ENCODE peak calls at places on chromosomes 6 and 20, in six cellular contexts. I, E, Y, P, U and K are unnamed samples.

GRCh38 chr20:46010491-46011405 is 2.0 kb downstream of the MMP9 start:
- DNase-seq in I (peak; percentile 7), E (no peak), Y (no peak), P (no peak), U (no peak), K (no peak)

GRCh38 chr6:139380611-139381010 is 6.2 kb upstream of the CITED2 start:
- DNase-seq in I (no peak), E (no peak), Y (no peak), P (no peak), U (no peak), K (no peak)

GRCh38 chr20:3720626-3721025 is 8.2 kb upstream of the SIGLEC1 start:
- DNase-seq in I (no peak), E (no peak), Y (no peak), P (no peak), U (no peak), K (no peak)

GRCh38 chr6:112307707-112308106 is 39.4 kb upstream of the RFPL4B start:
- DNase-seq in I (peak; percentile 53), E (no peak), Y (no peak), P (no peak), U (no peak), K (no peak)

GRCh38 chr6:135212935-135213334 is 31.8 kb downstream of the MYB start:
- DNase-seq in I (peak; percentile 75), E (no peak), Y (no peak), P (peak; percentile 57), U (no peak), K (no peak)

GRCh38 chr20:62216636-62217566 is 3.2 kb downstream of the HRH3 start:
- DNase-seq in I (no peak), E (no peak), Y (no peak), P (no peak), U (no peak), K (no peak)

GRCh38 chr6:39929039-39929732 is 5.1 kb downstream of the MOCS1 start:
- DNase-seq in I (no peak), E (no peak), Y (no peak), P (no peak), U (no peak), K (peak; percentile 15)

GRCh38 chr20:33791959-33792597 is 19.1 kb upstream of the CHMP4B start:
- DNase-seq in I (peak; percentile 37), E (peak; percentile 31), Y (no peak), P (peak; percentile 45), U (peak; percentile 64), K (peak; percentile 40)

GRCh38 chr20:24917797-24918578 is 31.1 kb upstream of the CST7 start:
- DNase-seq in I (peak; percentile 58), E (peak; percentile 67), Y (peak; percentile 80), P (peak; percentile 59), U (peak; percentile 85), K (peak; percentile 78)

GRCh38 chr20:17652411-17652810 is 29.6 kb downstream of the RRBP1 start:
- DNase-seq in I (no peak), E (no peak), Y (no peak), P (no peak), U (no peak), K (no peak)

GRCh38 chr6:45643136-45643535 is 265.4 kb upstream of the SUPT3H start:
- DNase-seq in I (no peak), E (no peak), Y (no peak), P (no peak), U (no peak), K (no peak)

GRCh38 chr6:10633216-10633615 is 61.2 kb downstream of the C6orf52 start:
- DNase-seq in I (peak; percentile 75), E (no peak), Y (no peak), P (peak; percentile 59), U (no peak), K (peak; percentile 63)

GRCh38 chr6:4164456-4164855 is 29.1 kb upstream of the ECI2 start:
- DNase-seq in I (no peak), E (no peak), Y (no peak), P (no peak), U (no peak), K (no peak)

GRCh38 chr20:62978559-62978938 is 26.0 kb downstream of the SLC17A9 start:
- DNase-seq in I (no peak), E (no peak), Y (no peak), P (no peak), U (no peak), K (no peak)

GRCh38 chr6:71402101-71402500 is 113.5 kb downstream of the OGFRL1 start:
- DNase-seq in I (no peak), E (no peak), Y (no peak), P (no peak), U (no peak), K (no peak)

GRCh38 chr6:129679758-129680157 is 30.2 kb downstream of the ARHGAP18 start:
- DNase-seq in I (no peak), E (no peak), Y (no peak), P (no peak), U (no peak), K (peak; percentile 27)
- H2BK5ac ChIP-seq in I (peak overlapping the region; percentile 72), E (no peak overlapping the region), Y (no peak overlapping the region), P (no peak overlapping the region), U (no peak overlapping the region), K (no peak overlapping the region)

GRCh38 chr20:1396702-1397101 is 3.8 kb upstream of the FKBP1A start:
- DNase-seq in I (no peak), E (no peak), Y (no peak), P (no peak), U (no peak), K (no peak)

GRCh38 chr20:1396264-1396663 is 3.4 kb upstream of the FKBP1A start:
- DNase-seq in I (no peak), E (no peak), Y (no peak), P (no peak), U (no peak), K (no peak)

GRCh38 chr20:1393507-1393882 is 641 bp upstream of the FKBP1A start:
- DNase-seq in I (no peak), E (no peak), Y (no peak), P (no peak), U (no peak), K (no peak)

GRCh38 chr20:1401431-1401907 is 8.6 kb upstream of the FKBP1A start:
- DNase-seq in I (no peak), E (no peak), Y (no peak), P (no peak), U (no peak), K (no peak)

DNA sequence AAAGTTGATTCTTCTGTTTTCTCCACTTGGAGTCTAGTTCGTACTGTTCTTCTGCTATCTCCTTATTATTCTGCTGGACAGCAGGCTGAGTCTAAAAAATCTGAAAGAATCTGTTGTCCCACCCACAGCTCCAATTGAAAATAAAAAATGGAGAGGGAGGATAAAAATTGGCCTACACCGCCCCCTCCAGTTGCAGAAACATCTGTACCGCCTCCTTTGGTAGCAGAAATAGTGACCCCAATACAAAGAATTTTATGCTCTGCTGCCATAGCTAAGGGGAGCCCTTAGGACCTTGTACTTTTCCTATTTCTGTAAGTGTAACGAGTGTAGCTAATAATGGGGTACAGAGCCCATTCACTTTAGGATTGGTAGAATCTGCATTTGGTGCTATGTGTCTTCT is 4.9 kb upstream of the FKBP1A start:
- DNase-seq in I (peak; percentile 15), E (no peak), Y (no peak), P (no peak), U (no peak), K (no peak)
- H2BK15ac ChIP-seq in I (no peak overlapping the region), E (no peak overlapping the region), Y (no peak overlapping the region), P (no peak overlapping the region), U (no peak overlapping the region), K (no peak overlapping the region)

DNA sequence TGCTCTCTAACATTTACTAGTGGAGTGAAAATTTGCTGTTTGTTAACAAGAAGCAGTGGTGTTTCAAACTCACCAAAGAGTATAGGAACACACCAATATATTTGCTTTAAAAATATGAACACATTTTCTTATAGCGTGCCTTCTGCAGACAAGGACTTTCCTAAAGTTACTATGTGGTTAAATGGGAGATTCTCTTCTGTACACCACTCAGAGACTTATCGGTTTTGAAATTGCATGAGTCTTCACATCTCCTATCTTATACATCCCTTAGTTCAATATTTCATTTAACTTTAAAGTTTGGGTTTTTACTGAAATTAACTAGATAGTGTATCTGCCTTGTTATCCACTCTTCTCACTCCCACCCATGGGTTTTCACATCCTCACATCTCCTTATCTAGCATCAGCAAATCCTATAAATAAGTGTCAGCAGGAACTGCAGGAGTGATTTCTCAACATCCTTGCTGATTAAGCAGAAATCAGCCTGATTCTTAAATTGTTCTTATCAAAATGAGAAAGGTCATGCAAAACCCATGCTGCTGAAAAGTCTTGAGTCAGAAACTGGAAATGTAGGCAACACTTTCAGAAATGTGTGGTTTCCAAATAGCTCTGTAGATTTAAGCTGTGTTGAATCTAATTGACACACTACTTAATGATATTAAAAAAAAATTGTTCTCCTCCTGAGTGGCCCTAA is 1075.6 kb upstream of the GJE1 start:
- DNase-seq in I (no peak), E (no peak), Y (no peak), P (peak; percentile 3), U (no peak), K (peak; percentile 77)
- H3K4me2 ChIP-seq in I (no peak overlapping the region), E (no peak overlapping the region), Y (no peak overlapping the region), P (no peak overlapping the region), U (no peak overlapping the region), K (no peak overlapping the region)

GRCh38 chr20:10539818-10540553 is 104.9 kb downstream of the SLX4IP start:
- DNase-seq in I (no peak), E (no peak), Y (no peak), P (no peak), U (no peak), K (no peak)
- H2BK5ac ChIP-seq in I (no peak overlapping the region), E (no peak overlapping the region), Y (no peak overlapping the region), P (no peak overlapping the region), U (no peak overlapping the region), K (no peak overlapping the region)

GRCh38 chr6:157137501-157137900 is 185.8 kb downstream of the TMEM242 start:
- DNase-seq in I (no peak), E (no peak), Y (no peak), P (no peak), U (no peak), K (no peak)
- H2BK15ac ChIP-seq in I (no peak overlapping the region), E (no peak overlapping the region), Y (no peak overlapping the region), P (no peak overlapping the region), U (no peak overlapping the region), K (no peak overlapping the region)